ENCODE peak calls at places on chromosomes 13 and 19, in five cellular contexts. One of them, this sample, is unnamed.

GRCh38 chr19:39645800-39646411 is 9.8 kb upstream of the LGALS16 start:
- DNase-seq in adrenal gland: no peak
- DNase-seq in uterus: no peak
- DNase-seq in transverse colon: no peak
- DNase-seq in psoas muscle: no peak
- DNase-seq in this sample: no peak

GRCh38 chr13:38255600-38255999 is 94.1 kb upstream of the UFM1 start:
- DNase-seq in adrenal gland: no peak
- DNase-seq in uterus: no peak
- DNase-seq in transverse colon: no peak
- DNase-seq in psoas muscle: no peak
- DNase-seq in this sample: no peak

GRCh38 chr19:2529473-2529918 is 53.6 kb downstream of the GADD45B start:
- DNase-seq in adrenal gland: no peak
- DNase-seq in uterus: no peak
- DNase-seq in transverse colon: peak; percentile 42
- DNase-seq in psoas muscle: peak; percentile 67
- DNase-seq in this sample: no peak

GRCh38 chr19:6970478-6970877 is 50.8 kb downstream of the MBD3L2B start:
- DNase-seq in adrenal gland: no peak
- DNase-seq in uterus: no peak
- DNase-seq in transverse colon: no peak
- DNase-seq in psoas muscle: no peak
- DNase-seq in this sample: no peak

GRCh38 chr13:20165417-20166257 is 4.8 kb upstream of the GJA3 start:
- DNase-seq in adrenal gland: no peak
- DNase-seq in uterus: no peak
- DNase-seq in transverse colon: no peak
- DNase-seq in psoas muscle: no peak
- DNase-seq in this sample: no peak

GRCh38 chr13:77000475-77000874 is 8.6 kb downstream of the CLN5 start:
- DNase-seq in adrenal gland: no peak
- DNase-seq in uterus: no peak
- DNase-seq in transverse colon: no peak
- DNase-seq in psoas muscle: no peak
- DNase-seq in this sample: no peak

GRCh38 chr19:3479177-3479818 is 1.0 kb downstream of the SMIM24 start:
- DNase-seq in adrenal gland: no peak
- DNase-seq in uterus: no peak
- DNase-seq in transverse colon: peak; percentile 37
- DNase-seq in psoas muscle: no peak
- DNase-seq in this sample: no peak

GRCh38 chr19:39174558-39175544 is 21.9 kb upstream of the NCCRP1 start:
- DNase-seq in adrenal gland: no peak
- DNase-seq in uterus: no peak
- DNase-seq in transverse colon: no peak
- DNase-seq in psoas muscle: no peak
- DNase-seq in this sample: no peak

GRCh38 chr13:28181413-28181812 is 43.1 kb downstream of the PAN3 start:
- DNase-seq in adrenal gland: no peak
- DNase-seq in uterus: no peak
- DNase-seq in transverse colon: no peak
- DNase-seq in psoas muscle: no peak
- DNase-seq in this sample: no peak

GRCh38 chr13:98206946-98207345 is 29.9 kb upstream of the RNF113B start:
- DNase-seq in adrenal gland: no peak
- DNase-seq in uterus: no peak
- DNase-seq in transverse colon: no peak
- DNase-seq in psoas muscle: no peak
- DNase-seq in this sample: no peak

GRCh38 chr19:56193981-56194380 is 3.6 kb downstream of the ZSCAN5B start:
- DNase-seq in adrenal gland: no peak
- DNase-seq in uterus: no peak
- DNase-seq in transverse colon: no peak
- DNase-seq in psoas muscle: no peak
- DNase-seq in this sample: no peak

GRCh38 chr13:102862624-102863210 is 16.9 kb downstream of the ERCC5 start:
- DNase-seq in adrenal gland: no peak
- DNase-seq in uterus: no peak
- DNase-seq in transverse colon: no peak
- DNase-seq in psoas muscle: no peak
- DNase-seq in this sample: no peak

GRCh38 chr19:35458821-35459391 is 10.8 kb downstream of the FFAR2 start:
- DNase-seq in adrenal gland: no peak
- DNase-seq in uterus: no peak
- DNase-seq in transverse colon: no peak
- DNase-seq in psoas muscle: peak; percentile 12
- DNase-seq in this sample: no peak

GRCh38 chr13:76293346-76293745 is 592.9 kb downstream of the KCTD12 start:
- DNase-seq in adrenal gland: no peak
- DNase-seq in uterus: no peak
- DNase-seq in transverse colon: no peak
- DNase-seq in psoas muscle: no peak
- DNase-seq in this sample: no peak

GRCh38 chr19:35044317-35045117 is 3.0 kb downstream of the HPN start:
- DNase-seq in adrenal gland: peak; percentile 77
- DNase-seq in uterus: peak; percentile 50
- DNase-seq in transverse colon: peak; percentile 62
- DNase-seq in psoas muscle: peak; percentile 63
- DNase-seq in this sample: peak; percentile 79

GRCh38 chr19:28746486-28746885 is 466.5 kb downstream of the UQCRFS1 start:
- DNase-seq in adrenal gland: no peak
- DNase-seq in uterus: no peak
- DNase-seq in transverse colon: no peak
- DNase-seq in psoas muscle: no peak
- DNase-seq in this sample: no peak

GRCh38 chr19:970695-971094 is 13.4 kb upstream of the WDR18 start:
- DNase-seq in adrenal gland: no peak
- DNase-seq in uterus: no peak
- DNase-seq in transverse colon: no peak
- DNase-seq in psoas muscle: no peak
- DNase-seq in this sample: no peak

GRCh38 chr19:7534531-7534980 is 961 bp upstream of the PNPLA6 start:
- DNase-seq in adrenal gland: peak; percentile 82
- DNase-seq in uterus: peak; percentile 71
- DNase-seq in transverse colon: peak; percentile 61
- DNase-seq in psoas muscle: peak; percentile 68
- DNase-seq in this sample: peak; percentile 83

GRCh38 chr13:100470841-100471505 is 117.6 kb downstream of the GGACT start:
- DNase-seq in adrenal gland: no peak
- DNase-seq in uterus: no peak
- DNase-seq in transverse colon: no peak
- DNase-seq in psoas muscle: no peak
- DNase-seq in this sample: no peak

GRCh38 chr13:95793018-95793555 is 116.1 kb downstream of the DNAJC3 start:
- DNase-seq in adrenal gland: no peak
- DNase-seq in uterus: no peak
- DNase-seq in transverse colon: no peak
- DNase-seq in psoas muscle: no peak
- DNase-seq in this sample: no peak

GRCh38 chr13:45879666-45880065 is 28.1 kb upstream of the SIAH3 start:
- DNase-seq in adrenal gland: peak; percentile 33
- DNase-seq in uterus: peak; percentile 43
- DNase-seq in transverse colon: peak; percentile 10
- DNase-seq in psoas muscle: peak; percentile 70
- DNase-seq in this sample: peak; percentile 64

GRCh38 chr19:40464059-40465024 is 1.2 kb downstream of the BLVRB start:
- DNase-seq in adrenal gland: peak; percentile 97
- DNase-seq in uterus: peak; percentile 88
- DNase-seq in transverse colon: peak; percentile 93
- DNase-seq in psoas muscle: peak; percentile 84
- DNase-seq in this sample: peak; percentile 93

GRCh38 chr13:22749626-22750025 is 431.2 kb upstream of the SGCG start:
- DNase-seq in adrenal gland: no peak
- DNase-seq in uterus: no peak
- DNase-seq in transverse colon: no peak
- DNase-seq in psoas muscle: no peak
- DNase-seq in this sample: no peak

GRCh38 chr13:30154931-30155330 is 152.4 kb downstream of the KATNAL1 start:
- DNase-seq in adrenal gland: no peak
- DNase-seq in uterus: no peak
- DNase-seq in transverse colon: no peak
- DNase-seq in psoas muscle: no peak
- DNase-seq in this sample: no peak

GRCh38 chr13:37599509-37599908 is 941 bp upstream of the POSTN start:
- DNase-seq in adrenal gland: no peak
- DNase-seq in uterus: no peak
- DNase-seq in transverse colon: no peak
- DNase-seq in psoas muscle: no peak
- DNase-seq in this sample: no peak

GRCh38 chr13:101248739-101249138 is 167.6 kb downstream of the NALCN start:
- DNase-seq in adrenal gland: no peak
- DNase-seq in uterus: no peak
- DNase-seq in transverse colon: no peak
- DNase-seq in psoas muscle: no peak
- DNase-seq in this sample: no peak

GRCh38 chr13:113153810-113154748 is 4.4 kb upstream of the PROZ start:
- DNase-seq in adrenal gland: peak; percentile 88
- DNase-seq in uterus: peak; percentile 77
- DNase-seq in transverse colon: peak; percentile 85
- DNase-seq in psoas muscle: peak; percentile 83
- DNase-seq in this sample: peak; percentile 93

GRCh38 chr13:52348983-52349780 is 56.8 kb downstream of the THSD1 start:
- DNase-seq in adrenal gland: no peak
- DNase-seq in uterus: no peak
- DNase-seq in transverse colon: no peak
- DNase-seq in psoas muscle: no peak
- DNase-seq in this sample: no peak

GRCh38 chr13:111114362-111115050 is 604 bp upstream of the ARHGEF7 start:
- DNase-seq in adrenal gland: peak; percentile 48
- DNase-seq in uterus: peak; percentile 51
- DNase-seq in transverse colon: peak; percentile 31
- DNase-seq in psoas muscle: peak; percentile 69
- DNase-seq in this sample: peak; percentile 80

GRCh38 chr19:37484406-37485115 is 15.4 kb downstream of the ZNF570 start:
- DNase-seq in adrenal gland: no peak
- DNase-seq in uterus: no peak
- DNase-seq in transverse colon: no peak
- DNase-seq in psoas muscle: no peak
- DNase-seq in this sample: no peak

GRCh38 chr19:30596813-30597399 is 224.7 kb downstream of the ZNF536 start:
- DNase-seq in adrenal gland: no peak
- DNase-seq in uterus: no peak
- DNase-seq in transverse colon: no peak
- DNase-seq in psoas muscle: no peak
- DNase-seq in this sample: no peak

GRCh38 chr13:42832341-42833153 is 51.2 kb downstream of the FAM216B start:
- DNase-seq in adrenal gland: peak; percentile 25
- DNase-seq in uterus: peak; percentile 19
- DNase-seq in transverse colon: peak; percentile 31
- DNase-seq in psoas muscle: no peak
- DNase-seq in this sample: peak; percentile 70

GRCh38 chr13:41018583-41018909 is 570 bp downstream of the ELF1 start:
- DNase-seq in adrenal gland: no peak
- DNase-seq in uterus: no peak
- DNase-seq in transverse colon: no peak
- DNase-seq in psoas muscle: no peak
- DNase-seq in this sample: no peak
- H3K4me3 ChIP-seq in adrenal gland: no peak overlapping the region
- H3K4me3 ChIP-seq in uterus: no peak overlapping the region
- H3K4me3 ChIP-seq in transverse colon: peak overlapping the region; percentile 28
- H3K4me3 ChIP-seq in psoas muscle: peak overlapping the region; percentile 32
- H3K4me3 ChIP-seq in this sample: no peak overlapping the region

GRCh38 chr13:32824061-32824460 is 192.2 kb upstream of the KL start:
- DNase-seq in adrenal gland: no peak
- DNase-seq in uterus: no peak
- DNase-seq in transverse colon: no peak
- DNase-seq in psoas muscle: no peak
- DNase-seq in this sample: no peak
- H3K27ac ChIP-seq in adrenal gland: no peak overlapping the region
- H3K27ac ChIP-seq in uterus: no peak overlapping the region
- H3K27ac ChIP-seq in transverse colon: no peak overlapping the region
- H3K27ac ChIP-seq in psoas muscle: no peak overlapping the region
- H3K27ac ChIP-seq in this sample: no peak overlapping the region

GRCh38 chr19:14554382-14554812 is 17.5 kb downstream of the NDUFB7 start:
- DNase-seq in adrenal gland: peak; percentile 55
- DNase-seq in uterus: no peak
- DNase-seq in transverse colon: peak; percentile 30
- DNase-seq in psoas muscle: no peak
- DNase-seq in this sample: no peak
- H3K4me1 ChIP-seq in adrenal gland: peaks cover 24% of the 10 kb centered on the region
- H3K4me1 ChIP-seq in uterus: no peaks in the 10 kb centered on the region
- H3K4me1 ChIP-seq in transverse colon: peaks cover 34% of the 10 kb centered on the region
- H3K4me1 ChIP-seq in psoas muscle: peaks cover 56% of the 10 kb centered on the region
- H3K4me1 ChIP-seq in this sample: peaks cover 5% of the 10 kb centered on the region

GRCh38 chr13:73934215-73934623 is 200.0 kb downstream of the KLF12 start:
- DNase-seq in adrenal gland: no peak
- DNase-seq in uterus: no peak
- DNase-seq in transverse colon: no peak
- DNase-seq in psoas muscle: no peak
- DNase-seq in this sample: no peak

GRCh38 chr13:73934771-73935170 is 199.4 kb downstream of the KLF12 start:
- DNase-seq in adrenal gland: no peak
- DNase-seq in uterus: no peak
- DNase-seq in transverse colon: no peak
- DNase-seq in psoas muscle: no peak
- DNase-seq in this sample: no peak

GRCh38 chr13:73936001-73936400 is 198.2 kb downstream of the KLF12 start:
- DNase-seq in adrenal gland: no peak
- DNase-seq in uterus: no peak
- DNase-seq in transverse colon: no peak
- DNase-seq in psoas muscle: no peak
- DNase-seq in this sample: no peak

GRCh38 chr13:73932091-73932490 is 202.1 kb downstream of the KLF12 start:
- DNase-seq in adrenal gland: no peak
- DNase-seq in uterus: no peak
- DNase-seq in transverse colon: no peak
- DNase-seq in psoas muscle: no peak
- DNase-seq in this sample: no peak

DNA sequence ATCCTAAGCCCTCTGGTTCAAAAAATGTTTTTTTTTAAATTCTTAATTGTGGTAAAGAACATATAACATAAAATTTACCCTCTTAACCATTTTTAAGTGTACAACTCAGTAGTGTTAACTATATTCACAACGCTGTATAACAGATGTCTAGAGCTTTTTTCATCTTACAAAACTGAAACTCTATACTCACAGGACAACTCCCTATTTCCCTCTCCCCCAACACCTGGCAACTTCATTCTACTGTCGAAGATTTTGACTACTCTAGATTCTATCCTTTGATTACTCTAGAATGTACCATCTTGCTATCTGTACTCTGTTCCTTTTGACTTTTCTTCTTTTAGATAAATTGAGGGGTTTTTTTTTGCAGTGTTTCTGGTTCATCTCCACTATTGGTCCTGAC is 200.4 kb downstream of the KLF12 start:
- DNase-seq in adrenal gland: no peak
- DNase-seq in uterus: no peak
- DNase-seq in transverse colon: no peak
- DNase-seq in psoas muscle: no peak
- DNase-seq in this sample: no peak
- H3K4me3 ChIP-seq in adrenal gland: no peak overlapping the region
- H3K4me3 ChIP-seq in uterus: no peak overlapping the region
- H3K4me3 ChIP-seq in transverse colon: no peak overlapping the region
- H3K4me3 ChIP-seq in psoas muscle: no peak overlapping the region
- H3K4me3 ChIP-seq in this sample: no peak overlapping the region

GRCh38 chr13:106498571-106498970 is 36.9 kb downstream of the EFNB2 start:
- DNase-seq in adrenal gland: no peak
- DNase-seq in uterus: no peak
- DNase-seq in transverse colon: no peak
- DNase-seq in psoas muscle: no peak
- DNase-seq in this sample: no peak
- H3K27ac ChIP-seq in adrenal gland: no peak overlapping the region
- H3K27ac ChIP-seq in uterus: peak overlapping the region; percentile 3
- H3K27ac ChIP-seq in transverse colon: peak overlapping the region; percentile 69
- H3K27ac ChIP-seq in psoas muscle: peak overlapping the region; percentile 48
- H3K27ac ChIP-seq in this sample: no peak overlapping the region

This sample was measured in right cardiac atrium.